ENCODE peak calls at places on chromosomes 13 and 19, in seven cellular contexts. G is mucosa of gallbladder, W is cardiac muscle cell, I is T follicular helper cell, M is anterior cingulate cortex, P is suprapubic skin, K is body of pancreas. Q is an unnamed sample.

GRCh38 chr13:98984118-98984517 is 6.3 kb upstream of the DOCK9 start:
- DNase-seq in G (no peak), W (no peak), I (no peak), M (no peak), P (no peak), K (no peak), Q (no peak)

GRCh38 chr19:46746281-46746965 is at the start of gene STRN4:
- DNase-seq in G (no peak), W (peak; percentile 58), I (peak; percentile 40), M (peak; percentile 51), P (no peak), K (peak; percentile 43), Q (peak; percentile 31)

GRCh38 chr19:48443262-48443661 is 2.5 kb upstream of the GRWD1 start:
- DNase-seq in G (no peak), W (no peak), I (no peak), M (no peak), P (no peak), K (peak; percentile 57), Q (no peak)

GRCh38 chr13:113367020-113367560 is 3.2 kb upstream of the GRTP1 start:
- DNase-seq in G (no peak), W (no peak), I (no peak), M (no peak), P (no peak), K (no peak), Q (no peak)

GRCh38 chr19:12750851-12751250 is 740 bp upstream of the BEST2 start:
- DNase-seq in G (no peak), W (no peak), I (no peak), M (no peak), P (no peak), K (no peak), Q (no peak)

GRCh38 chr13:46598140-46598819 is 45.3 kb downstream of the LRCH1 start:
- DNase-seq in G (no peak), W (no peak), I (no peak), M (no peak), P (no peak), K (no peak), Q (no peak)

GRCh38 chr19:33796164-33797100 is at the start of gene KCTD15:
- DNase-seq in G (no peak), W (peak; percentile 75), I (no peak), M (peak; percentile 41), P (no peak), K (peak; percentile 49), Q (no peak)

GRCh38 chr19:34851277-34851804 is 75.4 kb upstream of the ZNF30 start:
- DNase-seq in G (no peak), W (no peak), I (no peak), M (no peak), P (no peak), K (no peak), Q (no peak)

GRCh38 chr19:17605761-17606745 is 50.6 kb downstream of the COLGALT1 start:
- DNase-seq in G (peak; percentile 56), W (peak; percentile 83), I (peak; percentile 80), M (peak; percentile 45), P (peak; percentile 81), K (peak; percentile 70), Q (peak; percentile 88)

GRCh38 chr19:50050406-50051223 is 24.8 kb downstream of the ZNF473 start:
- DNase-seq in G (peak; percentile 82), W (peak; percentile 85), I (peak; percentile 82), M (peak; percentile 65), P (peak; percentile 87), K (peak; percentile 66), Q (peak; percentile 74)

Q was measured in T-cell.